ENCODE peak calls at places on chromosomes 11 and 22, in four cellular contexts. One of them, this sample, is unnamed.

GRCh38 chr11:75077316-75077715 is 19.4 kb downstream of the OR2AT4 start:
- DNase-seq in GM12891: no peak
- DNase-seq in stimulated activated CD8-positive, alpha-beta memory T cell treated with anti-CD3 and anti-CD28 coated beads, Interleukin-4, amount 100 ng/mL, for 48 hours: no peak
- DNase-seq in C1 segment of cervical spinal cord: no peak
- DNase-seq in this sample: no peak

GRCh38 chr11:130774703-130775102 is 141.6 kb downstream of the SNX19 start:
- DNase-seq in GM12891: no peak
- DNase-seq in stimulated activated CD8-positive, alpha-beta memory T cell treated with anti-CD3 and anti-CD28 coated beads, Interleukin-4, amount 100 ng/mL, for 48 hours: no peak
- DNase-seq in C1 segment of cervical spinal cord: no peak
- DNase-seq in this sample: no peak

GRCh38 chr11:95734009-95734572 is 55.5 kb downstream of the FAM76B start:
- DNase-seq in GM12891: no peak
- DNase-seq in stimulated activated CD8-positive, alpha-beta memory T cell treated with anti-CD3 and anti-CD28 coated beads, Interleukin-4, amount 100 ng/mL, for 48 hours: no peak
- DNase-seq in C1 segment of cervical spinal cord: no peak
- DNase-seq in this sample: no peak

GRCh38 chr22:34886391-34886790 is 179.6 kb upstream of the ISX start:
- DNase-seq in GM12891: no peak
- DNase-seq in stimulated activated CD8-positive, alpha-beta memory T cell treated with anti-CD3 and anti-CD28 coated beads, Interleukin-4, amount 100 ng/mL, for 48 hours: no peak
- DNase-seq in C1 segment of cervical spinal cord: no peak
- DNase-seq in this sample: no peak

GRCh38 chr11:58573451-58574104 is 2.1 kb downstream of the LPXN start:
- DNase-seq in GM12891: no peak
- DNase-seq in stimulated activated CD8-positive, alpha-beta memory T cell treated with anti-CD3 and anti-CD28 coated beads, Interleukin-4, amount 100 ng/mL, for 48 hours: peak
- DNase-seq in C1 segment of cervical spinal cord: no peak
- DNase-seq in this sample: peak

GRCh38 chr11:63527667-63528066 is 8.9 kb upstream of the PLAAT4 start:
- DNase-seq in GM12891: no peak
- DNase-seq in stimulated activated CD8-positive, alpha-beta memory T cell treated with anti-CD3 and anti-CD28 coated beads, Interleukin-4, amount 100 ng/mL, for 48 hours: no peak
- DNase-seq in C1 segment of cervical spinal cord: no peak
- DNase-seq in this sample: no peak

GRCh38 chr11:119323532-119324033 is 6.7 kb upstream of the MCAM start:
- DNase-seq in GM12891: no peak
- DNase-seq in stimulated activated CD8-positive, alpha-beta memory T cell treated with anti-CD3 and anti-CD28 coated beads, Interleukin-4, amount 100 ng/mL, for 48 hours: peak
- DNase-seq in C1 segment of cervical spinal cord: no peak
- DNase-seq in this sample: peak

GRCh38 chr22:17257091-17257490 is 37.9 kb upstream of the ADA2 start:
- DNase-seq in GM12891: no peak
- DNase-seq in stimulated activated CD8-positive, alpha-beta memory T cell treated with anti-CD3 and anti-CD28 coated beads, Interleukin-4, amount 100 ng/mL, for 48 hours: no peak
- DNase-seq in C1 segment of cervical spinal cord: no peak
- DNase-seq in this sample: no peak

GRCh38 chr11:114085965-114086364 is 26.5 kb downstream of the ZBTB16 start:
- DNase-seq in GM12891: no peak
- DNase-seq in stimulated activated CD8-positive, alpha-beta memory T cell treated with anti-CD3 and anti-CD28 coated beads, Interleukin-4, amount 100 ng/mL, for 48 hours: no peak
- DNase-seq in C1 segment of cervical spinal cord: no peak
- DNase-seq in this sample: no peak

GRCh38 chr11:115580927-115581680 is 76.9 kb upstream of the CADM1 start:
- DNase-seq in GM12891: no peak
- DNase-seq in stimulated activated CD8-positive, alpha-beta memory T cell treated with anti-CD3 and anti-CD28 coated beads, Interleukin-4, amount 100 ng/mL, for 48 hours: no peak
- DNase-seq in C1 segment of cervical spinal cord: no peak
- DNase-seq in this sample: no peak

GRCh38 chr11:47724041-47724729 is 9.0 kb upstream of the AGBL2 start:
- DNase-seq in GM12891: no peak
- DNase-seq in stimulated activated CD8-positive, alpha-beta memory T cell treated with anti-CD3 and anti-CD28 coated beads, Interleukin-4, amount 100 ng/mL, for 48 hours: no peak
- DNase-seq in C1 segment of cervical spinal cord: no peak
- DNase-seq in this sample: peak

GRCh38 chr11:84719935-84720577 is 907.1 kb downstream of the DLG2 start:
- DNase-seq in GM12891: no peak
- DNase-seq in stimulated activated CD8-positive, alpha-beta memory T cell treated with anti-CD3 and anti-CD28 coated beads, Interleukin-4, amount 100 ng/mL, for 48 hours: no peak
- DNase-seq in C1 segment of cervical spinal cord: no peak
- DNase-seq in this sample: no peak